ENCODE peak calls at places on chromosomes 1 and 21, in six cellular contexts. W is fibroblast of lung, D is astrocyte, N is SK-N-SH, T is SJSA1, K is GM23248. X is an unnamed sample.

GRCh38 chr1:225921734-225922709 is 2.0 kb downstream of the PYCR2 start:
- DNase-seq in K (no peak), T (no peak), W (no peak), D (no peak), N (no peak), X (peak; percentile 26)

GRCh38 chr1:82775402-82776000 is 974.8 kb downstream of the ADGRL2 start:
- DNase-seq in D (no peak), N (peak; percentile 34), W (peak; percentile 24), K (peak; percentile 66), T (no peak), X (peak; percentile 60)

GRCh38 chr1:215523128-215523861 is 43.8 kb upstream of the KCTD3 start:
- DNase-seq in W (peak; percentile 67), K (peak; percentile 52), D (peak; percentile 6), N (no peak), T (no peak), X (no peak)

GRCh38 chr21:25062061-25062460 is 545.2 kb downstream of the MRPL39 start:
- DNase-seq in K (no peak), W (no peak), N (no peak), T (no peak), D (peak; percentile 26), X (no peak)

GRCh38 chr1:43981135-43981491 is 2.1 kb downstream of the B4GALT2 start:
- DNase-seq in N (peak; percentile 31), T (no peak), D (no peak), K (no peak), W (no peak), X (peak; percentile 63)

GRCh38 chr1:67880056-67880601 is 46.9 kb upstream of the GNG12 start:
- DNase-seq in T (no peak), K (peak; percentile 79), D (peak; percentile 95), W (peak; percentile 83), N (peak; percentile 46), X (no peak)

GRCh38 chr1:227789042-227789880 is 26.2 kb upstream of the PRSS38 start:
- DNase-seq in W (no peak), T (no peak), N (peak; percentile 66), K (peak; percentile 59), D (no peak), X (peak; percentile 69)

GRCh38 chr1:16101618-16102017 is 28.2 kb upstream of the FAM131C start:
- DNase-seq in D (no peak), W (no peak), K (peak; percentile 29), N (no peak), T (no peak), X (peak; percentile 4)

GRCh38 chr21:38440746-38441145 is 57.5 kb downstream of the ERG start:
- DNase-seq in W (peak; percentile 45), D (peak; percentile 95), N (no peak), T (peak; percentile 92), K (peak; percentile 91), X (peak; percentile 37)

GRCh38 chr1:160149706-160150105 is 1.7 kb upstream of the ATP1A4 start:
- DNase-seq in D (no peak), N (no peak), T (no peak), W (peak; percentile 80), K (peak; percentile 89), X (no peak)

GRCh38 chr1:159884296-159884695 is 15.7 kb downstream of the CFAP45 start:
- DNase-seq in K (no peak), D (no peak), W (no peak), N (no peak), T (no peak), X (no peak)

GRCh38 chr1:21297975-21298374 is 7.7 kb upstream of the ECE1 start:
- DNase-seq in D (no peak), N (no peak), T (no peak), K (peak; percentile 66), W (peak; percentile 73), X (no peak)

GRCh38 chr1:186482661-186483255 is 21.8 kb upstream of the PDC start:
- DNase-seq in W (peak; percentile 75), D (peak; percentile 42), T (peak; percentile 58), K (peak; percentile 80), N (peak; percentile 49), X (peak; percentile 21)

GRCh38 chr1:114627107-114627506 is 42.7 kb downstream of the DENND2C start:
- DNase-seq in K (no peak), N (no peak), W (no peak), T (no peak), D (no peak), X (no peak)

GRCh38 chr1:151479462-151479861 is 20.2 kb upstream of the POGZ start:
- DNase-seq in T (peak; percentile 68), N (no peak), K (no peak), D (no peak), W (no peak), X (no peak)

GRCh38 chr1:163796394-163796821 is 474.7 kb downstream of the NUF2 start:
- DNase-seq in N (no peak), K (peak; percentile 38), T (no peak), W (peak; percentile 45), D (peak; percentile 15), X (no peak)

GRCh38 chr1:193105821-193106177 is 585 bp upstream of the GLRX2 start:
- DNase-seq in T (no peak), W (no peak), K (peak; percentile 38), N (peak; percentile 25), D (no peak), X (no peak)

GRCh38 chr1:153945131-153945794 is 1.3 kb downstream of the DENND4B start:
- DNase-seq in K (peak; percentile 55), T (no peak), W (peak; percentile 51), N (peak; percentile 49), D (peak; percentile 53), X (peak; percentile 67)

GRCh38 chr1:154742586-154742985 is 127.5 kb downstream of the KCNN3 start:
- DNase-seq in N (no peak), K (no peak), D (no peak), T (no peak), W (no peak), X (no peak)

GRCh38 chr1:162228586-162228985 is 148.1 kb downstream of the SPATA46 start:
- DNase-seq in D (no peak), K (no peak), N (no peak), W (no peak), T (no peak), X (no peak)

GRCh38 chr1:110312188-110313121 is 26.7 kb upstream of the RBM15 start:
- DNase-seq in T (peak; percentile 67), N (peak; percentile 77), W (peak; percentile 77), K (peak; percentile 93), D (peak; percentile 51), X (peak; percentile 63)

GRCh38 chr1:85550784-85551516 is 29.6 kb upstream of the CCN1 start:
- DNase-seq in D (peak; percentile 84), K (peak; percentile 78), T (peak; percentile 69), N (no peak), W (peak; percentile 77), X (no peak)

GRCh38 chr1:67135354-67135753 is 584 bp upstream of the C1orf141 start:
- DNase-seq in K (peak; percentile 93), T (no peak), N (no peak), W (peak; percentile 94), D (peak; percentile 84), X (no peak)

GRCh38 chr1:200042119-200042436 is 14.6 kb downstream of the NR5A2 start:
- DNase-seq in K (peak; percentile 15), D (no peak), W (no peak), T (no peak), N (peak; percentile 25), X (peak; percentile 67)
- H3K4me3 ChIP-seq in K (peak overlapping the region; percentile 37), D (no peak overlapping the region), W (no peak overlapping the region), T (no peak overlapping the region), N (no peak overlapping the region), X (peak overlapping the region; percentile 86)

GRCh38 chr21:37433441-37433840 is 66.9 kb downstream of the DYRK1A start:
- DNase-seq in N (no peak), T (no peak), W (no peak), D (no peak), K (no peak), X (no peak)

GRCh38 chr21:37435719-37436118 is 69.1 kb downstream of the DYRK1A start:
- DNase-seq in D (no peak), W (no peak), N (no peak), K (no peak), T (no peak), X (no peak)

GRCh38 chr21:37437376-37438080 is 71.0 kb downstream of the DYRK1A start:
- DNase-seq in D (no peak), T (no peak), W (peak; percentile 22), K (peak; percentile 53), N (no peak), X (no peak)

GRCh38 chr21:37435120-37435519 is 68.5 kb downstream of the DYRK1A start:
- DNase-seq in W (peak; percentile 95), T (no peak), K (peak; percentile 85), D (peak; percentile 99), N (peak; percentile 70), X (peak; percentile 47)

GRCh38 chr21:37436180-37436579 is 69.6 kb downstream of the DYRK1A start:
- DNase-seq in T (no peak), N (no peak), W (no peak), K (no peak), D (no peak), X (no peak)
- H3K36me3 ChIP-seq in T (no peaks in the 10 kb centered on the region), N (peaks cover 2% of the 10 kb centered on the region), W (no peaks in the 10 kb centered on the region), K (peaks cover 4% of the 10 kb centered on the region), D (no peaks in the 10 kb centered on the region), X (no peaks in the 10 kb centered on the region)

DNA sequence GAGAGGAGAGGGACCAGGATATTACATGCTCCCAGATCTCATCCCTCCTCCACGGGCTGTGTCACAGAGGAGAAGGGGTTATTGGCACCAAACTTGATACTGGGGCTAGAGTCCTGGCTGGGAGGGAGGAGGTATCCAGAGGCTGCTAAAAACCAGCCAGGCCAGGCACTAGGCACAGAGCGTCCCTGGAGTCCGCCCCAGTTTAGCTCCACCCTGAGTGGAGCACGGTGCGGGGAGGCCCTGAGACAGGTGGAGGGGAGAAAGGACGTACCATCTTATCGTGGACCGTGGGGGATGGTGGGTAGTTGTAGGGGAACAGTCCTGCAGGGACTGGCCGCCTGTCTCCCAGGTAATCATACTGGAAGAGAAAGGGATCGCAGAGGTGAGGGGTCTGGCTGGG is 42.7 kb upstream of the GOLT1A start:
- DNase-seq in T (no peak), K (no peak), D (no peak), N (no peak), W (no peak), X (no peak)
- H3K4me3 ChIP-seq in T (no peak overlapping the region), K (no peak overlapping the region), D (no peak overlapping the region), N (no peak overlapping the region), W (no peak overlapping the region), X (no peak overlapping the region)

GRCh38 chr1:39485046-39485803 is 6.2 kb upstream of the BMP8A start:
- DNase-seq in W (no peak), D (no peak), T (no peak), N (no peak), K (no peak), X (no peak)

GRCh38 chr1:39484564-39484963 is 6.9 kb upstream of the BMP8A start:
- DNase-seq in W (no peak), N (no peak), T (no peak), D (no peak), K (no peak), X (no peak)

GRCh38 chr1:39483276-39483675 is 8.2 kb upstream of the BMP8A start:
- DNase-seq in W (no peak), N (no peak), K (no peak), T (no peak), D (no peak), X (no peak)

GRCh38 chr1:39478536-39478935 is 12.9 kb upstream of the BMP8A start:
- DNase-seq in T (no peak), D (no peak), N (no peak), W (no peak), K (no peak), X (no peak)

DNA sequence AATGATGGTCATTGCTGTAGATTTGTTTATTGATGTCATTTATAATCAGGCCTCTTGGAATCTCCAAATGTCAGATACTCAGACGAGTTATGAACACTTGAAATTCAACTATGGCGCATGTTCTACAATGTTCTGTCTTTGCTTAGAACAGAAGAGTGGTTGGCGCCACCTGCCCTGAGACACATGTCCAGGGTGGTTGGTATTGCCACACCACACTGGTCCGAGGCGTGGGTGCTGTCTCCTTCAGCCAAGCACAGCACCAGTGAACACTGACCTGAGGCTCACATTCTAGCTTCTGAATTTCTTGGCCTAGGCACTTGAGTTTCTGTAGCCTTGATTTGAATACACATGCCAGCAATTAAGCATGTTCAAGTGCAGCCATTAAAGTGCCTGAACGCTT is 10.1 kb upstream of the BMP8A start:
- DNase-seq in T (no peak), D (no peak), K (no peak), N (no peak), W (no peak), X (no peak)
- H3K36me3 ChIP-seq in T (peaks cover 83% of the 10 kb centered on the region), D (peaks cover 67% of the 10 kb centered on the region), K (peaks cover 74% of the 10 kb centered on the region), N (peaks cover 67% of the 10 kb centered on the region), W (peaks cover 20% of the 10 kb centered on the region), X (peaks cover 42% of the 10 kb centered on the region)